ENCODE peak calls at places on chromosomes 12 and 14, in ten cellular contexts. X, L, K, O, E, C, F, M, I and Z are unnamed samples.
A peak's percentile ranks its signal among the peaks of the same experiment; 100 is the strongest.

GRCh38 chr12:10191865-10192264 is 13.0 kb downstream of the TMEM52B start:
- DNase-seq in F (no peak), M (no peak), X (no peak), I (no peak), E (no peak), L (peak; percentile 51), C (no peak), K (peak; percentile 93), O (peak; percentile 55), Z (no peak)

GRCh38 chr12:122825773-122826724 is 9.2 kb upstream of the HIP1R start:
- DNase-seq in I (peak; percentile 50), K (no peak), C (peak; percentile 38), M (no peak), E (no peak), F (no peak), L (no peak), X (peak; percentile 20), O (peak; percentile 29), Z (no peak)

GRCh38 chr12:3061129-3061857 is 15.9 kb upstream of the TSPAN9 start:
- DNase-seq in I (no peak), K (peak; percentile 75), L (peak; percentile 41), F (no peak), O (peak; percentile 55), M (no peak), E (no peak), X (no peak), C (no peak), Z (no peak)

GRCh38 chr12:92665496-92665895 is 37.3 kb upstream of the PLEKHG7 start:
- DNase-seq in M (no peak), I (no peak), F (no peak), X (no peak), C (no peak), L (no peak), K (no peak), E (no peak), O (no peak), Z (no peak)

GRCh38 chr12:109092484-109093021 is 719 bp downstream of the ALKBH2 start:
- DNase-seq in E (no peak), C (no peak), L (no peak), I (no peak), K (no peak), F (no peak), O (no peak), X (no peak), M (no peak), Z (no peak)

GRCh38 chr14:93716002-93716401 is 72.3 kb downstream of the PRIMA1 start:
- DNase-seq in C (no peak), K (no peak), L (no peak), M (no peak), F (no peak), O (no peak), I (no peak), X (no peak), E (no peak), Z (no peak)

GRCh38 chr14:96582995-96583394 is 80.8 kb downstream of the PAPOLA start:
- DNase-seq in X (peak; percentile 0), O (no peak), K (no peak), I (no peak), C (no peak), M (no peak), F (no peak), L (no peak), E (no peak), Z (no peak)

GRCh38 chr14:94702629-94703028 is 67.3 kb downstream of the GSC start:
- DNase-seq in M (no peak), L (no peak), K (no peak), I (no peak), E (no peak), C (no peak), O (no peak), F (no peak), X (no peak), Z (no peak)

GRCh38 chr12:3305464-3305863 is 185.5 kb upstream of the PRMT8 start:
- DNase-seq in X (no peak), M (no peak), E (no peak), C (no peak), K (no peak), F (no peak), O (no peak), I (no peak), L (no peak), Z (no peak)

GRCh38 chr12:25710149-25710548 is 157.1 kb upstream of the LMNTD1 start:
- DNase-seq in O (no peak), M (no peak), K (no peak), L (no peak), X (no peak), F (no peak), C (no peak), E (no peak), I (no peak), Z (no peak)

GRCh38 chr12:19771858-19772257 is 332.6 kb downstream of the AEBP2 start:
- DNase-seq in M (no peak), I (no peak), X (peak; percentile 36), C (no peak), L (peak; percentile 82), F (no peak), O (peak; percentile 92), E (no peak), K (peak; percentile 86), Z (no peak)